ENCODE peak calls at places on chromosomes 12 and 14, in seven cellular contexts. U is endothelial cell, O is foreskin fibroblast, X is body of pancreas, H is fibroblast of pulmonary artery, I is RWPE1, M is Caco-2. R is an unnamed sample.

GRCh38 chr12:57011438-57012424 is 4.6 kb downstream of the TAC3 start:
- DNase-seq in U (no peak), O (no peak), X (no peak), H (no peak), I (no peak), M (no peak), R (no peak)

GRCh38 chr12:122183588-122183940 is 641 bp downstream of the LRRC43 start:
- DNase-seq in U (no peak), O (no peak), X (no peak), H (no peak), I (no peak), M (no peak), R (no peak)

GRCh38 chr14:97106166-97106565 is 309.0 kb downstream of the VRK1 start:
- DNase-seq in U (no peak), O (no peak), X (no peak), H (no peak), I (no peak), M (no peak), R (no peak)

GRCh38 chr12:63919758-63920157 is 75.3 kb downstream of the SRGAP1 start:
- DNase-seq in U (no peak), O (no peak), X (no peak), H (peak), I (no peak), M (no peak), R (no peak)

GRCh38 chr12:93127107-93127560 is 198.0 kb upstream of the EEA1 start:
- DNase-seq in U (no peak), O (peak), X (no peak), H (no peak), I (no peak), M (peak), R (no peak)

GRCh38 chr14:105842105-105842504 is 315.7 kb downstream of the TMEM121 start:
- DNase-seq in U (no peak), O (no peak), X (no peak), H (no peak), I (no peak), M (no peak), R (no peak)

GRCh38 chr14:37566811-37567371 is 28.2 kb downstream of the FOXA1 start:
- DNase-seq in U (no peak), O (no peak), X (no peak), H (peak), I (no peak), M (peak), R (no peak)

GRCh38 chr14:29717906-29718305 is 209.7 kb downstream of the PRKD1 start:
- DNase-seq in U (no peak), O (peak), X (no peak), H (no peak), I (no peak), M (no peak), R (no peak)

GRCh38 chr14:68783408-68784297 is 9.2 kb downstream of the ZFP36L1 start:
- DNase-seq in U (no peak), O (no peak), X (peak), H (no peak), I (no peak), M (peak), R (no peak)

GRCh38 chr12:124675881-124676688 is 108.7 kb upstream of the NCOR2 start:
- DNase-seq in U (no peak), O (peak), X (no peak), H (peak), I (no peak), M (no peak), R (no peak)

GRCh38 chr14:30180219-30180618 is 252.6 kb upstream of the PRKD1 start:
- DNase-seq in U (no peak), O (peak), X (no peak), H (peak), I (no peak), M (no peak), R (peak)

GRCh38 chr12:96171905-96172304 is 22.3 kb upstream of the ELK3 start:
- DNase-seq in U (no peak), O (no peak), X (no peak), H (no peak), I (no peak), M (no peak), R (no peak)

GRCh38 chr14:87332001-87332400 is 661.0 kb downstream of the GALC start:
- DNase-seq in U (no peak), O (peak), X (no peak), H (peak), I (peak), M (no peak), R (peak)

GRCh38 chr14:87334997-87335675 is 657.8 kb downstream of the GALC start:
- DNase-seq in U (no peak), O (no peak), X (no peak), H (no peak), I (peak), M (no peak), R (no peak)
- TF ChIP-seq CTCF in U (no peak), O (no peak), X (no peak), H (no peak), I (no peak), M (no peak), R (peak)

GRCh38 chr14:59262717-59263469 is 74.4 kb downstream of the DAAM1 start:
- DNase-seq in U (peak), O (no peak), X (no peak), H (no peak), I (no peak), M (peak), R (no peak)
- TF ChIP-seq CTCF in U (peak), O (no peak), X (no peak), H (peak), I (no peak), M (peak), R (peak)

GRCh38 chr14:22886500-22887259 is 3.7 kb downstream of the REM2 start:
- DNase-seq in U (peak), O (peak), X (peak), H (peak), I (peak), M (peak), R (peak)
- TF ChIP-seq CTCF in U (no peak), O (no peak), X (no peak), H (no peak), I (no peak), M (peak), R (peak)

GRCh38 chr12:126443977-126444376 is 1378.7 kb downstream of the AACS start:
- DNase-seq in U (no peak), O (no peak), X (no peak), H (no peak), I (no peak), M (no peak), R (no peak)

GRCh38 chr12:126447346-126447745 is 1382.1 kb downstream of the AACS start:
- DNase-seq in U (no peak), O (no peak), X (no peak), H (peak), I (no peak), M (no peak), R (no peak)
- TF ChIP-seq CTCF in U (no peak), O (no peak), X (no peak), H (no peak), I (no peak), M (no peak), R (no peak)

GRCh38 chr12:51822261-51822616 is 26.3 kb downstream of the FIGNL2 start:
- DNase-seq in U (no peak), O (no peak), X (no peak), H (no peak), I (no peak), M (no peak), R (no peak)

GRCh38 chr12:51821423-51822260 is 26.9 kb downstream of the FIGNL2 start:
- DNase-seq in U (no peak), O (no peak), X (peak), H (no peak), I (no peak), M (no peak), R (no peak)

GRCh38 chr12:51825216-51825615 is 23.3 kb downstream of the FIGNL2 start:
- DNase-seq in U (no peak), O (no peak), X (no peak), H (no peak), I (no peak), M (no peak), R (no peak)

GRCh38 chr12:51822956-51823355 is 25.6 kb downstream of the FIGNL2 start:
- DNase-seq in U (no peak), O (no peak), X (no peak), H (no peak), I (no peak), M (no peak), R (no peak)

DNA sequence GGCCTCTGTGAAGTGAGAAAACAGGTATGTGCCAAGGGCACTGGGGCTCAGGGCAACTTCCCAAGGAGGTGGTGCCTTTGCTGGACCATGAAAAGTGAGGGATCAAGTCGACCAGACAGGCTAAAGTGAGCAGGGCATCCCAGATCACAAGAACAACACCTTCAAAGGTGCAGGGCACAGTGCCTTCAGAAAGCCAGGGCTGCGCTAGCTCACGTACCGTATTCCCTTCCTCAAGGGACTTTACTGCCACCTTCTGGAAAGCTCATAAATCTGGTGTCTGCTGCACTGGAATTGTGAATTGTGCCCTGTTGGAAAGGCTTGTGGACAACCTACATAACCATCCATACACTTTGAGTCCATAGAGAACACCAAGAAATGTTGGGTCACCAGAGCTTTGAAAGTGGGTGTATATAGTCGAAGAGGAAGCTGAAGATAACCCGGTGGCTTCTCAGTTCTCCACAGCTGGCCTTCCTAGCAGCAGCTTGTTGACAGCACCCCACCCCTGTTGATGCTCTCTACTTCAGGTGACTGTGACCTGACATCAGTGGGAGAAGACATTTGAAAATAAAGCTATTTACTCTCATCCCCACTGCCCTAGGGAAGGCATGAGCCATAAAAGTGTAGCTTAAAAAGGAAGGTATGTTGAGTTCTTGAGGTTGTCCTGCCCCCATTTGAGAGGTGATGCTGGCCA is 24.5 kb downstream of the FIGNL2 start:
- DNase-seq in U (peak), O (peak), X (peak), H (peak), I (peak), M (peak), R (peak)
- TF ChIP-seq CTCF in U (peak), O (peak), X (peak), H (peak), I (peak), M (peak), R (peak)

DNA sequence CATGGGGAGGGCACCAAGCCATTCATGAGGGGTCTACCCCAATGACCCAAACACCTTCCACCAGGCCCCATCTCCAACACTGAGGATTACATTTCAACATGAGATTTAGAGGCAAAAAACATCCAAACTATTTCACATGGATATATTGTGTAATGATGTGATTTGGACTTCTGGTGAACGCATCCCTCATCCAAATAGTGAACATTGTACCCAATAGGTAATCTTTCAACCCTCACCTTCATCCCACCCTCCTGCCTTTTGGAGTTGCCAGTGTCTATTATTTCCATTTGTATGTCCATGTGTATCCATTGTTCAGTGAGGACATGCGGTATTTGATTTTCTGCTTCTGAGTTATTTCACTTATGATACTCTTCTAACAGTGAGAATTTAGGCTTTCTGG is 16.1 kb upstream of the GAS2L3 start:
- DNase-seq in U (no peak), O (no peak), X (no peak), H (no peak), I (no peak), M (no peak), R (no peak)
- TF ChIP-seq CTCF in U (no peak), O (no peak), X (no peak), H (no peak), I (no peak), M (no peak), R (no peak)

GRCh38 chr14:83940253-83940652 is 1589.7 kb upstream of the FLRT2 start:
- DNase-seq in U (no peak), O (no peak), X (no peak), H (peak), I (no peak), M (no peak), R (no peak)
- TF ChIP-seq CTCF in U (no peak), O (no peak), X (peak), H (peak), I (no peak), M (no peak), R (peak)

GRCh38 chr12:38907171-38907923 is 2.0 kb upstream of the CPNE8 start:
- DNase-seq in U (no peak), O (no peak), X (no peak), H (no peak), I (no peak), M (no peak), R (no peak)

GRCh38 chr12:38904932-38905479 is 385 bp downstream of the CPNE8 start:
- DNase-seq in U (peak), O (peak), X (peak), H (peak), I (peak), M (peak), R (no peak)

GRCh38 chr12:38903596-38903995 is 1.8 kb downstream of the CPNE8 start:
- DNase-seq in U (no peak), O (no peak), X (no peak), H (no peak), I (no peak), M (no peak), R (no peak)

GRCh38 chr12:38905480-38906351 is at the start of gene CPNE8:
- DNase-seq in U (peak), O (peak), X (peak), H (peak), I (peak), M (peak), R (no peak)

GRCh38 chr12:38906482-38907170 is 1.2 kb upstream of the CPNE8 start:
- DNase-seq in U (peak), O (peak), X (peak), H (peak), I (peak), M (peak), R (peak)
- TF ChIP-seq CTCF in U (peak), O (peak), X (peak), H (peak), I (peak), M (peak), R (peak)

GRCh38 chr12:101703487-101703886 is 6.0 kb downstream of the CHPT1 start:
- DNase-seq in U (no peak), O (no peak), X (no peak), H (no peak), I (no peak), M (no peak), R (no peak)
- TF ChIP-seq CTCF in U (no peak), O (no peak), X (no peak), H (no peak), I (no peak), M (no peak), R (no peak)

DNA sequence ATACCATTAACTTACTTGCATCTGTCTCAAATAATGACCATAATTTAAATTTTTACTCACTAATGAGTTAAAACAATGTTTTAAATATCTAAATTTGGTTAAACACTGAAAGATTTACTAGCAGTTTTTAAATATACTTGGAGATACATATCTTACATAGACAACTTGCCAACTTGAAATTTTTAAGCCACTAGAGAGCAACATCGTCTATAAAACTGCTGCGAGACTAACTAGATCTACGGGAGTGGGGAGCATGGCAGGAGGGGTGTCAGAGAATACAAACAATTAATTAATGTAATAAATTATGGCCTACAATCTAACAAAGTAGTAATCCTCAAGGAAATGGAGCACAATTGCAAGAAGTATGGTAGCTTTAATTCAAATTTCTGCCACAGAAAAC is 120.4 kb downstream of the LRRIQ1 start:
- DNase-seq in U (no peak), O (no peak), X (no peak), H (no peak), I (no peak), M (no peak), R (no peak)
- TF ChIP-seq CTCF in U (no peak), O (no peak), X (no peak), H (no peak), I (no peak), M (no peak), R (no peak)